ENCODE peak calls at places on chromosome 18, in ten cellular contexts. K is activated naive CD4-positive, alpha-beta T cell; X is NCI-H510A treated with DMSO at 0.1 percent for 48 hours; Q is GM03348; D is naive thymus-derived CD4-positive, alpha-beta T cell; H is NCI-H2029; I is endodermal cell; W is ELR; F is kidney tubule cell; S is stimulated activated CD4-positive, alpha-beta T cell treated with anti-CD3 and anti-CD28 coated beads, Interleukin-15, amount 100 ng/mL, for 1 hour. B is an unnamed sample.
A peak's percentile ranks its signal among the peaks of the same experiment; 100 is the strongest.

GRCh38 chr18:25604909-25605247 is 252.9 kb upstream of the ZNF521 start:
- DNase-seq in K (no peak), X (no peak), Q (no peak), D (no peak), H (no peak), I (no peak), W (no peak), F (no peak), S (no peak), B (no peak)

GRCh38 chr18:23032030-23032582 is 99.0 kb downstream of the RBBP8 start:
- DNase-seq in K (no peak), X (no peak), Q (peak; percentile 85), D (no peak), H (no peak), I (no peak), W (peak; percentile 88), F (peak; percentile 59), S (no peak), B (no peak)

GRCh38 chr18:77872166-77872565 is 622.5 kb downstream of the GALR1 start:
- DNase-seq in K (no peak), X (no peak), Q (no peak), D (no peak), H (no peak), I (no peak), W (no peak), F (no peak), S (no peak), B (no peak)

GRCh38 chr18:72086421-72086820 is 457.7 kb downstream of the CBLN2 start:
- DNase-seq in K (no peak), X (peak; percentile 62), Q (no peak), D (no peak), H (no peak), I (no peak), W (peak; percentile 1), F (peak; percentile 52), S (no peak), B (no peak)

GRCh38 chr18:61742555-61743429 is 150.0 kb downstream of the RNF152 start:
- DNase-seq in K (no peak), X (no peak), Q (no peak), D (no peak), H (no peak), I (no peak), W (no peak), F (no peak), S (no peak), B (no peak)

GRCh38 chr18:77632738-77633137 is 383.1 kb downstream of the GALR1 start:
- DNase-seq in K (no peak), X (no peak), Q (no peak), D (no peak), H (no peak), I (no peak), W (no peak), F (no peak), S (no peak), B (no peak)

GRCh38 chr18:63084220-63084619 is 235.3 kb downstream of the BCL2 start:
- DNase-seq in K (no peak), X (no peak), Q (no peak), D (no peak), H (no peak), I (no peak), W (no peak), F (no peak), S (no peak), B (no peak)

GRCh38 chr18:79797518-79798345 is at the start of gene KCNG2:
- DNase-seq in K (no peak), X (no peak), Q (peak; percentile 63), D (no peak), H (no peak), I (peak; percentile 83), W (no peak), F (no peak), S (no peak), B (no peak)

GRCh38 chr18:59145055-59145454 is 5.4 kb downstream of the SEC11C start:
- DNase-seq in K (no peak), X (no peak), Q (no peak), D (no peak), H (peak; percentile 55), I (no peak), W (no peak), F (no peak), S (no peak), B (no peak)

GRCh38 chr18:43785145-43785544 is 507.9 kb upstream of the SYT4 start:
- DNase-seq in K (no peak), X (no peak), Q (no peak), D (no peak), H (no peak), I (no peak), W (no peak), F (no peak), S (no peak), B (no peak)

GRCh38 chr18:43578636-43579203 is 301.4 kb upstream of the SYT4 start:
- DNase-seq in K (no peak), X (peak; percentile 49), Q (no peak), D (no peak), H (peak; percentile 40), I (no peak), W (no peak), F (peak; percentile 26), S (no peak), B (no peak)

GRCh38 chr18:62437520-62438329 is 85.1 kb upstream of the ZCCHC2 start:
- DNase-seq in K (no peak), X (no peak), Q (peak; percentile 40), D (no peak), H (no peak), I (no peak), W (no peak), F (no peak), S (no peak), B (no peak)

GRCh38 chr18:6645246-6645645 is 84.3 kb upstream of the ARHGAP28 start:
- DNase-seq in K (no peak), X (no peak), Q (no peak), D (no peak), H (no peak), I (no peak), W (no peak), F (no peak), S (no peak), B (no peak)

GRCh38 chr18:7789853-7790552 is 222.9 kb downstream of the PTPRM start:
- DNase-seq in K (no peak), X (peak; percentile 68), Q (peak; percentile 60), D (no peak), H (peak; percentile 11), I (peak; percentile 83), W (peak; percentile 63), F (peak; percentile 66), S (no peak), B (no peak)

GRCh38 chr18:21134895-21135294 is 23.3 kb upstream of the ROCK1 start:
- DNase-seq in K (no peak), X (no peak), Q (no peak), D (peak; percentile 24), H (no peak), I (no peak), W (peak; percentile 27), F (peak; percentile 11), S (no peak), B (no peak)

GRCh38 chr18:47036298-47036874 is 965 bp upstream of the ELOA2 start:
- DNase-seq in K (no peak), X (peak; percentile 29), Q (peak; percentile 60), D (no peak), H (no peak), I (peak; percentile 68), W (peak; percentile 46), F (peak; percentile 37), S (no peak), B (no peak)

GRCh38 chr18:49949991-49950395 is 136.7 kb upstream of the ACAA2 start:
- DNase-seq in K (no peak), X (no peak), Q (no peak), D (no peak), H (no peak), I (no peak), W (no peak), F (no peak), S (no peak), B (peak; percentile 38)

GRCh38 chr18:24395049-24395780 is 2.4 kb downstream of the OSBPL1A start:
- DNase-seq in K (no peak), X (peak; percentile 6), Q (no peak), D (no peak), H (no peak), I (no peak), W (peak; percentile 5), F (no peak), S (no peak), B (no peak)

GRCh38 chr18:49304746-49305145 is 155.7 kb downstream of the DYM start:
- DNase-seq in K (no peak), X (no peak), Q (no peak), D (no peak), H (no peak), I (no peak), W (peak; percentile 38), F (peak; percentile 46), S (no peak), B (no peak)

GRCh38 chr18:48139427-48140347 is 209.2 kb upstream of the SMAD2 start:
- DNase-seq in K (no peak), X (peak; percentile 73), Q (no peak), D (no peak), H (peak; percentile 76), I (no peak), W (no peak), F (no peak), S (no peak), B (no peak)

GRCh38 chr18:36934884-36935283 is 106.0 kb downstream of the KIAA1328 start:
- DNase-seq in K (no peak), X (no peak), Q (peak; percentile 27), D (no peak), H (no peak), I (no peak), W (peak; percentile 59), F (no peak), S (no peak), B (no peak)

GRCh38 chr18:25743661-25744151 is 346.7 kb downstream of the SS18 start:
- DNase-seq in K (no peak), X (no peak), Q (no peak), D (no peak), H (no peak), I (peak; percentile 95), W (no peak), F (no peak), S (no peak), B (no peak)

GRCh38 chr18:6413554-6414117 is 1.1 kb downstream of the L3MBTL4 start:
- DNase-seq in K (no peak), X (peak; percentile 46), Q (no peak), D (no peak), H (no peak), I (no peak), W (no peak), F (peak; percentile 39), S (no peak), B (no peak)

GRCh38 chr18:73893879-73894278 is 253.8 kb downstream of the FBXO15 start:
- DNase-seq in K (no peak), X (no peak), Q (no peak), D (no peak), H (no peak), I (no peak), W (no peak), F (peak; percentile 83), S (no peak), B (no peak)

GRCh38 chr18:5895886-5896740 is 791 bp upstream of the TMEM200C start:
- DNase-seq in K (no peak), X (peak; percentile 75), Q (peak; percentile 35), D (no peak), H (no peak), I (peak; percentile 85), W (no peak), F (peak; percentile 14), S (no peak), B (no peak)

GRCh38 chr18:23529597-23529996 is 26.3 kb downstream of the RMC1 start:
- DNase-seq in K (no peak), X (no peak), Q (peak; percentile 60), D (no peak), H (no peak), I (no peak), W (peak; percentile 90), F (peak; percentile 94), S (no peak), B (no peak)

GRCh38 chr18:68467966-68468365 is 246.9 kb downstream of the TMX3 start:
- DNase-seq in K (no peak), X (peak; percentile 88), Q (no peak), D (no peak), H (no peak), I (no peak), W (peak; percentile 39), F (no peak), S (no peak), B (no peak)

GRCh38 chr18:48713302-48713701 is 174.5 kb downstream of the CTIF start:
- DNase-seq in K (no peak), X (no peak), Q (no peak), D (no peak), H (no peak), I (no peak), W (no peak), F (no peak), S (no peak), B (no peak)

B was measured in KG1.